ENCODE peak calls at places on chromosome 13, in five cellular contexts. Y is CD8-positive, alpha-beta T cell; H is AG09309; B is G401; W is EH. C is an unnamed sample.

GRCh38 chr13:75308222-75308621 is 173.7 kb downstream of the TBC1D4 start:
- DNase-seq in Y (no peak), W (no peak), H (no peak), B (no peak), C (no peak)

GRCh38 chr13:94662274-94662945 is 49.9 kb downstream of the SOX21 start:
- DNase-seq in B (no peak), W (peak), H (no peak), Y (no peak), C (no peak)

GRCh38 chr13:19171563-19171962 is 10.1 kb downstream of the TUBA3C start:
- DNase-seq in B (no peak), Y (no peak), H (no peak), W (no peak), C (no peak)

GRCh38 chr13:38824342-38824741 is 137.5 kb downstream of the FREM2 start:
- DNase-seq in B (no peak), W (no peak), H (no peak), Y (no peak), C (no peak)

GRCh38 chr13:79679334-79679733 is 198.4 kb downstream of the NDFIP2 start:
- DNase-seq in B (peak), Y (peak), W (peak), H (peak), C (peak)

GRCh38 chr13:20990910-20991525 is 70.4 kb downstream of the LATS2 start:
- DNase-seq in B (no peak), W (no peak), H (no peak), Y (no peak), C (no peak)

GRCh38 chr13:90700340-90700739 is 647.1 kb upstream of the MIR17HG start:
- DNase-seq in H (no peak), Y (no peak), B (no peak), W (no peak), C (no peak)

GRCh38 chr13:99406799-99407201 is 94.5 kb upstream of the TM9SF2 start:
- DNase-seq in Y (no peak), W (peak), H (no peak), B (no peak), C (no peak)

GRCh38 chr13:31775686-31776085 is 36.4 kb downstream of the RXFP2 start:
- DNase-seq in Y (no peak), W (no peak), B (no peak), H (no peak), C (no peak)

GRCh38 chr13:60158321-60158801 is 5.4 kb downstream of the DIAPH3 start:
- DNase-seq in B (no peak), W (no peak), Y (no peak), H (no peak), C (no peak)

GRCh38 chr13:81872581-81872980 is 1531.7 kb upstream of the SPRY2 start:
- DNase-seq in B (peak), Y (no peak), H (no peak), W (no peak), C (peak)

GRCh38 chr13:74904547-74904946 is 577.4 kb downstream of the TBC1D4 start:
- DNase-seq in W (no peak), B (no peak), H (no peak), Y (no peak), C (no peak)

GRCh38 chr13:59024434-59024833 is 1139.3 kb downstream of the DIAPH3 start:
- DNase-seq in B (no peak), Y (no peak), W (no peak), H (no peak), C (no peak)

C was measured in HT-29.